ENCODE peak calls at places on chromosomes 16 and 17, in seven cellular contexts. D, W, E, J, I, L and N are unnamed samples.

GRCh38 chr16:56961851-56962281 is at the start of gene CETP:
- DNase-seq in E (no peak), L (peak; percentile 33), W (no peak), D (no peak), I (no peak), J (no peak), N (no peak)

GRCh38 chr16:56932588-56933265 is 785 bp downstream of the HERPUD1 start:
- DNase-seq in J (no peak), E (peak; percentile 69), D (peak; percentile 84), L (peak; percentile 78), W (peak; percentile 89), I (peak; percentile 66), N (peak; percentile 48)

GRCh38 chr16:19396555-19397011 is 21.1 kb upstream of the TMC5 start:
- DNase-seq in J (no peak), I (no peak), L (no peak), E (no peak), D (no peak), W (peak; percentile 21), N (no peak)

GRCh38 chr16:89786474-89787364 is 29.7 kb downstream of the FANCA start:
- DNase-seq in W (no peak), E (no peak), J (no peak), I (no peak), L (peak; percentile 27), D (no peak), N (no peak)

GRCh38 chr17:80855968-80856862 is 135.4 kb upstream of the CHMP6 start:
- DNase-seq in W (peak; percentile 57), E (peak; percentile 100), L (peak; percentile 83), J (no peak), I (peak; percentile 96), D (no peak), N (peak; percentile 93)

GRCh38 chr16:83743720-83744119 is 64.1 kb upstream of the HSBP1 start:
- DNase-seq in D (no peak), J (no peak), I (no peak), L (no peak), W (no peak), E (no peak), N (no peak)

GRCh38 chr16:10322723-10323527 is 62.9 kb upstream of the ATF7IP2 start:
- DNase-seq in E (no peak), D (no peak), J (no peak), L (no peak), W (no peak), I (no peak), N (no peak)

GRCh38 chr17:81206166-81206565 is 16.6 kb downstream of the CEP131 start:
- DNase-seq in L (no peak), J (no peak), D (no peak), W (no peak), I (no peak), E (no peak), N (no peak)

GRCh38 chr17:57810740-57811632 is 38.9 kb downstream of the MRPS23 start:
- DNase-seq in W (no peak), D (peak; percentile 24), J (no peak), L (peak; percentile 26), E (peak; percentile 4), I (no peak), N (peak; percentile 74)

GRCh38 chr17:46143827-46144236 is 49.4 kb downstream of the KANSL1 start:
- DNase-seq in D (no peak), W (no peak), I (no peak), J (no peak), E (no peak), L (no peak), N (no peak)

GRCh38 chr17:45230787-45231480 is 9.2 kb downstream of the FMNL1 start:
- DNase-seq in I (no peak), E (peak; percentile 33), D (no peak), L (no peak), W (no peak), J (no peak), N (no peak)

GRCh38 chr17:39704821-39705551 is 5.1 kb downstream of the ERBB2 start:
- DNase-seq in J (no peak), I (peak; percentile 38), E (peak; percentile 50), D (peak; percentile 28), W (no peak), L (no peak), N (no peak)

GRCh38 chr17:42682400-42683384 is at the start of gene CNTNAP1:
- DNase-seq in E (peak; percentile 84), D (no peak), I (peak; percentile 77), J (no peak), L (no peak), W (no peak), N (peak; percentile 87)

GRCh38 chr17:76427457-76428231 is 25.3 kb downstream of the UBE2O start:
- DNase-seq in E (peak; percentile 73), I (no peak), D (no peak), L (no peak), J (no peak), W (no peak), N (no peak)

GRCh38 chr17:78364436-78365281 is 4.8 kb upstream of the SOCS3 start:
- DNase-seq in J (no peak), D (no peak), L (no peak), I (no peak), W (no peak), E (no peak), N (no peak)

GRCh38 chr17:81499601-81499970 is 13.0 kb downstream of the ACTG1 start:
- DNase-seq in W (no peak), J (no peak), L (no peak), E (no peak), D (no peak), I (no peak), N (no peak)

GRCh38 chr16:84885024-84885910 is 65.5 kb downstream of the CRISPLD2 start:
- DNase-seq in L (no peak), D (peak; percentile 31), J (no peak), I (no peak), E (no peak), W (no peak), N (no peak)

GRCh38 chr17:48328457-48328856 is 101.6 kb downstream of the SKAP1 start:
- DNase-seq in W (no peak), D (no peak), I (no peak), L (no peak), E (no peak), J (no peak), N (no peak)

GRCh38 chr17:8148560-8148959 is 3.6 kb downstream of the PER1 start:
- DNase-seq in D (no peak), J (no peak), I (no peak), L (no peak), W (no peak), E (no peak), N (no peak)

GRCh38 chr16:50245417-50246298 is 20.7 kb upstream of the ADCY7 start:
- DNase-seq in L (no peak), J (no peak), W (peak; percentile 79), I (peak; percentile 81), E (peak; percentile 45), D (no peak), N (peak; percentile 82)

GRCh38 chr16:30183236-30183960 is at the start of gene CORO1A:
- DNase-seq in J (no peak), L (peak; percentile 82), I (peak; percentile 67), D (peak; percentile 77), W (peak; percentile 80), E (peak; percentile 67), N (peak; percentile 85)
- TF ChIP-seq POLR2A in J (no peak), L (peak; percentile 15), I (peak; percentile 52), D (no peak), W (no peak), E (no peak), N (peak; percentile 39)

GRCh38 chr17:29722411-29723198 is 99.9 kb upstream of the CORO6 start:
- DNase-seq in J (no peak), E (peak; percentile 73), D (peak; percentile 67), W (peak; percentile 72), L (peak; percentile 39), I (no peak), N (no peak)
- TF ChIP-seq POLR2A in J (no peak), E (no peak), D (no peak), W (no peak), L (no peak), I (no peak), N (no peak)

DNA sequence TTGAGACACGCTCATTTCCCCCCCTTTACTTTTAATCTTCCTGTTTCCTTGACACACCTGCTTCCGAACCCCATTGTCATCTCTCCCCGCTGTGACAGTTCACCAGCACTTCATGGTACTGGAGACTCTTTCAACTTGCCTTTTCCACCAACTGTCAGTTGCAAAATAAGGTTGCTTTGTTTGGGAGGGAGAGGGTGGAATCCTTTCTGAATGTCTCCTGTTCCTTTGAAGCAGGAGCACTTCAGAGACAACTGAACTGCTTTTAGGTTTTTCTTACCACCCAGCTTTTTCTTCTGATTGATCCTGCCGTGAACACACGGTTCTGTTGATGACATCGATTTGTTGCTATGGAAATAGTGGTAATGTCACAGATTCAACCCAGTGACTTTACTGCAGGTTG is 41.9 kb downstream of the RPA1 start:
- DNase-seq in J (no peak), D (no peak), L (no peak), W (no peak), I (no peak), E (no peak), N (no peak)
- TF ChIP-seq POLR2A in J (no peak), D (no peak), L (no peak), W (no peak), I (no peak), E (no peak), N (no peak)

GRCh38 chr16:75254359-75254837 is 3.0 kb upstream of the BCAR1 start:
- DNase-seq in W (no peak), L (peak; percentile 27), J (no peak), I (peak; percentile 91), D (no peak), E (peak; percentile 88), N (no peak)

GRCh38 chr16:75252049-75252864 is 833 bp upstream of the BCAR1 start:
- DNase-seq in L (peak; percentile 25), D (no peak), W (no peak), E (no peak), J (no peak), I (no peak), N (no peak)

GRCh38 chr16:75251280-75252048 is at the start of gene BCAR1:
- DNase-seq in D (peak; percentile 63), W (peak; percentile 65), I (peak; percentile 87), E (peak; percentile 93), L (peak; percentile 89), J (no peak), N (peak; percentile 78)

GRCh38 chr16:75250809-75251279 is 580 bp downstream of the BCAR1 start:
- DNase-seq in D (no peak), W (no peak), E (no peak), L (peak; percentile 60), J (no peak), I (peak; percentile 91), N (no peak)

GRCh38 chr16:75252946-75253911 is 1.8 kb upstream of the BCAR1 start:
- DNase-seq in L (peak; percentile 49), E (peak; percentile 74), D (no peak), I (no peak), J (no peak), W (no peak), N (no peak)
- TF ChIP-seq POLR2A in L (peak; percentile 12), E (no peak), D (no peak), I (no peak), J (no peak), W (no peak), N (no peak)